ENCODE peak calls at places on chromosomes 16 and 17, in eight cellular contexts. T is adipocyte, K is heart right ventricle, C is psoas muscle, H is K562, Q is mucosa of descending colon, R is colonic mucosa, Z is tibial nerve. B is an unnamed sample.
A peak's percentile ranks its signal among the peaks of the same experiment; 100 is the strongest.

GRCh38 chr16:4271176-4272113 is 1.4 kb downstream of the TFAP4 start:
- DNase-seq in T (peak; percentile 96), K (peak; percentile 92), C (peak; percentile 96), H (peak; percentile 87), Q (peak; percentile 94), R (peak; percentile 96), Z (peak; percentile 82), B (peak; percentile 97)

GRCh38 chr16:66107661-66108060 is 258.8 kb upstream of the CDH5 start:
- DNase-seq in T (peak; percentile 57), K (no peak), C (no peak), H (no peak), Q (no peak), R (no peak), Z (no peak), B (no peak)

GRCh38 chr17:679491-679890 is 35.1 kb downstream of the VPS53 start:
- DNase-seq in T (no peak), K (no peak), C (no peak), H (no peak), Q (no peak), R (no peak), Z (no peak), B (no peak)

GRCh38 chr17:41624208-41625101 is at the start of gene KRT17:
- DNase-seq in T (no peak), K (no peak), C (no peak), H (peak; percentile 58), Q (peak; percentile 15), R (no peak), Z (no peak), B (no peak)

GRCh38 chr16:86994651-86995171 is 322.5 kb downstream of the C16orf95 start:
- DNase-seq in T (peak; percentile 78), K (no peak), C (no peak), H (peak; percentile 33), Q (no peak), R (no peak), Z (no peak), B (no peak)

GRCh38 chr16:23420011-23420410 is 33.0 kb downstream of the COG7 start:
- DNase-seq in T (peak; percentile 60), K (no peak), C (no peak), H (no peak), Q (no peak), R (no peak), Z (no peak), B (no peak)

GRCh38 chr17:10843806-10844205 is 5.9 kb upstream of the PIRT start:
- DNase-seq in T (peak; percentile 2), K (no peak), C (no peak), H (no peak), Q (peak; percentile 67), R (peak; percentile 62), Z (no peak), B (no peak)

GRCh38 chr17:60717814-60718213 is 40.2 kb downstream of the BCAS3 start:
- DNase-seq in T (no peak), K (no peak), C (no peak), H (no peak), Q (no peak), R (no peak), Z (no peak), B (no peak)

GRCh38 chr16:53672461-53672860 is 31.2 kb downstream of the RPGRIP1L start:
- DNase-seq in T (peak; percentile 42), K (no peak), C (no peak), H (no peak), Q (no peak), R (no peak), Z (no peak), B (no peak)

GRCh38 chr17:37770631-37771518 is 26.0 kb upstream of the HNF1B start:
- DNase-seq in T (peak; percentile 90), K (peak; percentile 41), C (no peak), H (peak; percentile 48), Q (peak; percentile 87), R (peak; percentile 88), Z (peak; percentile 25), B (peak; percentile 70)

GRCh38 chr17:57045868-57046671 is 39.0 kb upstream of the AKAP1 start:
- DNase-seq in T (no peak), K (no peak), C (peak; percentile 67), H (no peak), Q (no peak), R (no peak), Z (no peak), B (peak; percentile 8)

GRCh38 chr16:64236351-64236750 is 885.5 kb downstream of the CDH11 start:
- DNase-seq in T (no peak), K (no peak), C (no peak), H (no peak), Q (no peak), R (no peak), Z (no peak), B (no peak)

GRCh38 chr16:56643833-56644232 is 5.4 kb downstream of the MT1A start:
- DNase-seq in T (no peak), K (no peak), C (no peak), H (no peak), Q (no peak), R (no peak), Z (no peak), B (no peak)

GRCh38 chr17:9512323-9513168 is 63.1 kb downstream of the STX8 start:
- DNase-seq in T (peak; percentile 29), K (no peak), C (no peak), H (no peak), Q (no peak), R (no peak), Z (no peak), B (no peak)

GRCh38 chr17:36082062-36082461 is 7.9 kb downstream of the CCL3 start:
- DNase-seq in T (no peak), K (no peak), C (no peak), H (no peak), Q (no peak), R (no peak), Z (no peak), B (no peak)

GRCh38 chr16:65268331-65268730 is 146.5 kb upstream of the CDH11 start:
- DNase-seq in T (peak; percentile 24), K (no peak), C (no peak), H (no peak), Q (no peak), R (no peak), Z (no peak), B (no peak)

GRCh38 chr16:50372611-50373344 is 4.0 kb upstream of the BRD7 start:
- DNase-seq in T (peak; percentile 24), K (peak; percentile 64), C (peak; percentile 73), H (no peak), Q (peak; percentile 30), R (no peak), Z (no peak), B (peak; percentile 50)

GRCh38 chr16:26269663-26270062 is 577.9 kb downstream of the HS3ST4 start:
- DNase-seq in T (no peak), K (no peak), C (no peak), H (no peak), Q (no peak), R (no peak), Z (no peak), B (no peak)

GRCh38 chr17:56893503-56893902 is 20.3 kb downstream of the TRIM25 start:
- DNase-seq in T (no peak), K (no peak), C (no peak), H (no peak), Q (no peak), R (no peak), Z (no peak), B (no peak)

GRCh38 chr17:16942141-16943031 is 29.5 kb downstream of the TNFRSF13B start:
- DNase-seq in T (no peak), K (no peak), C (no peak), H (no peak), Q (no peak), R (no peak), Z (no peak), B (no peak)

GRCh38 chr16:1438229-1439057 is 5.9 kb downstream of the CCDC154 start:
- DNase-seq in T (no peak), K (no peak), C (no peak), H (no peak), Q (no peak), R (no peak), Z (no peak), B (peak; percentile 56)

GRCh38 chr17:34369196-34369500 is 6.1 kb upstream of the CCL1 start:
- DNase-seq in T (no peak), K (no peak), C (no peak), H (no peak), Q (no peak), R (peak; percentile 13), Z (no peak), B (no peak)

GRCh38 chr17:37092041-37092440 is 143.3 kb downstream of the AATF start:
- DNase-seq in T (no peak), K (no peak), C (no peak), H (no peak), Q (peak; percentile 40), R (peak; percentile 42), Z (no peak), B (no peak)

GRCh38 chr16:85605912-85606841 is 6.9 kb upstream of the GSE1 start:
- DNase-seq in T (no peak), K (no peak), C (no peak), H (no peak), Q (no peak), R (no peak), Z (no peak), B (no peak)
- H3K4me1 ChIP-seq in T (peaks cover 28% of the 10 kb centered on the region), K (peaks cover 33% of the 10 kb centered on the region), C (peaks cover 47% of the 10 kb centered on the region), H (peaks cover 84% of the 10 kb centered on the region), Q (peaks cover 64% of the 10 kb centered on the region), R (peaks cover 29% of the 10 kb centered on the region), Z (peaks cover 47% of the 10 kb centered on the region), B (peaks cover 66% of the 10 kb centered on the region)

GRCh38 chr16:48435906-48436305 is 50.7 kb upstream of the SIAH1 start:
- DNase-seq in T (no peak), K (no peak), C (no peak), H (no peak), Q (no peak), R (no peak), Z (no peak), B (no peak)
- H3K4me3 ChIP-seq in T (no peak overlapping the region), K (no peak overlapping the region), C (no peak overlapping the region), H (no peak overlapping the region), Q (no peak overlapping the region), R (no peak overlapping the region), Z (no peak overlapping the region), B (no peak overlapping the region)

GRCh38 chr16:67246081-67246944 is 968 bp downstream of the FHOD1 start:
- DNase-seq in T (peak; percentile 93), K (peak; percentile 84), C (peak; percentile 91), H (peak; percentile 67), Q (peak; percentile 95), R (peak; percentile 96), Z (peak; percentile 64), B (peak; percentile 87)

GRCh38 chr16:67244387-67245188 is 2.7 kb downstream of the FHOD1 start:
- DNase-seq in T (peak; percentile 85), K (peak; percentile 72), C (peak; percentile 93), H (no peak), Q (peak; percentile 67), R (peak; percentile 75), Z (peak; percentile 47), B (peak; percentile 46)

GRCh38 chr16:67245189-67245585 is 2.1 kb downstream of the FHOD1 start:
- DNase-seq in T (no peak), K (no peak), C (peak; percentile 67), H (no peak), Q (peak; percentile 27), R (no peak), Z (no peak), B (no peak)

GRCh38 chr16:67246945-67247697 is at the start of gene FHOD1:
- DNase-seq in T (peak; percentile 99), K (peak; percentile 99), C (peak; percentile 99), H (peak; percentile 94), Q (peak; percentile 100), R (peak; percentile 99), Z (peak; percentile 98), B (peak; percentile 96)

GRCh38 chr16:67245674-67246080 is 1.6 kb downstream of the FHOD1 start:
- DNase-seq in T (no peak), K (no peak), C (no peak), H (no peak), Q (no peak), R (peak; percentile 80), Z (no peak), B (no peak)
- H3K4me1 ChIP-seq in T (peaks cover 68% of the 10 kb centered on the region), K (peaks cover 62% of the 10 kb centered on the region), C (peaks cover 56% of the 10 kb centered on the region), H (peaks cover 84% of the 10 kb centered on the region), Q (peaks cover 65% of the 10 kb centered on the region), R (peaks cover 28% of the 10 kb centered on the region), Z (peaks cover 74% of the 10 kb centered on the region), B (peaks cover 21% of the 10 kb centered on the region)

GRCh38 chr17:15341966-15342365 is 569 bp upstream of the TEKT3 start:
- DNase-seq in T (no peak), K (no peak), C (no peak), H (no peak), Q (no peak), R (no peak), Z (no peak), B (no peak)
- H3K4me3 ChIP-seq in T (peak overlapping the region; percentile 89), K (peak overlapping the region; percentile 29), C (peak overlapping the region; percentile 73), H (no peak overlapping the region), Q (no peak overlapping the region), R (peak overlapping the region; percentile 42), Z (peak overlapping the region; percentile 45), B (peak overlapping the region; percentile 70)